ENCODE peak calls at places on chromosomes 5 and 9, in ten cellular contexts. I is tibial nerve; U is A673; H is CD4-positive, CD25-positive, alpha-beta regulatory T cell; A is tibial artery; Y is AG04450; D is OCI-LY7; B is left lung; K is body of pancreas; T is mammary epithelial cell. O is an unnamed sample.

GRCh38 chr5:6905883-6906282 is 192.7 kb downstream of the TENT4A start:
- DNase-seq in I (no peak), B (no peak), H (no peak), Y (no peak), D (no peak), A (peak; percentile 68), K (no peak), T (no peak), U (no peak), O (no peak)

GRCh38 chr9:133428579-133429215 is 6.5 kb downstream of the ADAMTS13 start:
- DNase-seq in A (no peak), D (no peak), K (no peak), I (no peak), Y (no peak), H (no peak), U (no peak), T (no peak), B (no peak), O (no peak)

GRCh38 chr5:160269017-160269416 is 39.7 kb downstream of the FABP6 start:
- DNase-seq in U (peak; percentile 22), I (peak; percentile 54), D (no peak), T (peak; percentile 56), Y (peak; percentile 56), H (no peak), A (peak; percentile 78), B (peak; percentile 93), K (peak; percentile 63), O (peak; percentile 67)

GRCh38 chr5:139361821-139362429 is 20.3 kb downstream of the PAIP2 start:
- DNase-seq in B (no peak), Y (no peak), H (no peak), I (no peak), K (no peak), U (no peak), A (no peak), D (no peak), T (no peak), O (no peak)

GRCh38 chr9:37034320-37034937 is 361 bp upstream of the PAX5 start:
- DNase-seq in I (no peak), D (peak; percentile 89), A (no peak), U (no peak), K (no peak), H (no peak), T (no peak), Y (no peak), B (no peak), O (no peak)

GRCh38 chr9:437066-438015 is 222.7 kb downstream of the DOCK8 start:
- DNase-seq in I (no peak), H (no peak), A (no peak), T (peak; percentile 20), B (no peak), Y (peak; percentile 15), D (no peak), K (no peak), U (no peak), O (peak; percentile 40)

GRCh38 chr5:127957183-127957582 is 126.4 kb upstream of the SLC12A2 start:
- DNase-seq in D (no peak), U (no peak), Y (peak; percentile 27), B (no peak), I (no peak), T (peak; percentile 53), H (no peak), A (no peak), K (no peak), O (peak; percentile 34)

GRCh38 chr5:76175051-76175666 is 92.0 kb downstream of the SV2C start:
- DNase-seq in A (no peak), T (peak; percentile 34), I (peak; percentile 15), D (peak; percentile 68), B (no peak), K (peak; percentile 67), Y (peak; percentile 7), H (peak; percentile 52), U (peak; percentile 68), O (peak; percentile 47)

GRCh38 chr9:117779760-117780159 is 75.6 kb downstream of the TLR4 start:
- DNase-seq in B (no peak), A (no peak), U (peak; percentile 22), I (no peak), D (no peak), Y (no peak), H (no peak), T (no peak), K (no peak), O (no peak)

GRCh38 chr5:69341520-69342161 is 9.0 kb upstream of the CCDC125 start:
- DNase-seq in U (no peak), B (no peak), H (no peak), A (no peak), T (peak; percentile 54), I (no peak), D (no peak), Y (no peak), K (no peak), O (no peak)

GRCh38 chr9:113155911-113156559 is 5.2 kb downstream of the SLC31A2 start:
- DNase-seq in I (no peak), D (no peak), H (no peak), T (no peak), B (peak; percentile 48), K (no peak), A (no peak), Y (no peak), U (no peak), O (no peak)

GRCh38 chr9:120528834-120529233 is 51.1 kb downstream of the CDK5RAP2 start:
- DNase-seq in K (no peak), H (no peak), T (no peak), A (no peak), B (no peak), I (no peak), Y (no peak), U (no peak), D (no peak), O (no peak)

GRCh38 chr9:114893622-114894021 is 36.8 kb downstream of the TNFSF8 start:
- DNase-seq in I (no peak), H (no peak), B (no peak), U (no peak), A (no peak), Y (no peak), K (no peak), T (peak; percentile 50), D (no peak), O (no peak)
- H3K27ac ChIP-seq in I (no peak overlapping the region), H (no peak overlapping the region), B (peak overlapping the region; percentile 71), U (no peak overlapping the region), A (no peak overlapping the region), Y (peak overlapping the region; percentile 96), K (no peak overlapping the region), T (no peak overlapping the region), D (peak overlapping the region; percentile 93), O (peak overlapping the region; percentile 94)

DNA sequence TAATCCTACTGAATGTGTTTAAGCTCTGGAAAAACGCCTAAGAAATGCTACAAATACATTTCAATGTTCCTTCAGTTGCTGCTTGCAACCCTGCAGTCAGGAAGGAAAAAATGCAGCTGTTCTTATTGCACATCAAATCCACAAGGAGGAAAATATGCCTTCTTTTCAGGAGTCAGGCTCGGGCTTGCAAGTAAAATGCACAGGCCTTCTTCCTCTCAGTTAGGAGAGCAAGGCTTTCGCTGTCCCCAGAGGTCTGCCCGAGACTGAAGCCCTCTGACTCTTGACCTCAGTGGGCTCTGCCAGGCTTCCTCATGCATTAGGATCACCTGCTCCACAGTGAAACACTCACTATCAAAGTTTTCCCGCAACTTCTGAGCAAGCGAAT is 909 bp upstream of the SHC3 start:
- DNase-seq in A (no peak), T (no peak), D (no peak), H (no peak), B (no peak), U (peak; percentile 61), Y (no peak), K (no peak), I (no peak), O (no peak)
- H3K4me3 ChIP-seq in A (peak overlapping the region; percentile 37), T (no peak overlapping the region), D (no peak overlapping the region), H (no peak overlapping the region), B (peak overlapping the region; percentile 49), U (peak overlapping the region; percentile 54), Y (peak overlapping the region; percentile 58), K (no peak overlapping the region), I (peak overlapping the region; percentile 47), O (peak overlapping the region; percentile 52)

DNA sequence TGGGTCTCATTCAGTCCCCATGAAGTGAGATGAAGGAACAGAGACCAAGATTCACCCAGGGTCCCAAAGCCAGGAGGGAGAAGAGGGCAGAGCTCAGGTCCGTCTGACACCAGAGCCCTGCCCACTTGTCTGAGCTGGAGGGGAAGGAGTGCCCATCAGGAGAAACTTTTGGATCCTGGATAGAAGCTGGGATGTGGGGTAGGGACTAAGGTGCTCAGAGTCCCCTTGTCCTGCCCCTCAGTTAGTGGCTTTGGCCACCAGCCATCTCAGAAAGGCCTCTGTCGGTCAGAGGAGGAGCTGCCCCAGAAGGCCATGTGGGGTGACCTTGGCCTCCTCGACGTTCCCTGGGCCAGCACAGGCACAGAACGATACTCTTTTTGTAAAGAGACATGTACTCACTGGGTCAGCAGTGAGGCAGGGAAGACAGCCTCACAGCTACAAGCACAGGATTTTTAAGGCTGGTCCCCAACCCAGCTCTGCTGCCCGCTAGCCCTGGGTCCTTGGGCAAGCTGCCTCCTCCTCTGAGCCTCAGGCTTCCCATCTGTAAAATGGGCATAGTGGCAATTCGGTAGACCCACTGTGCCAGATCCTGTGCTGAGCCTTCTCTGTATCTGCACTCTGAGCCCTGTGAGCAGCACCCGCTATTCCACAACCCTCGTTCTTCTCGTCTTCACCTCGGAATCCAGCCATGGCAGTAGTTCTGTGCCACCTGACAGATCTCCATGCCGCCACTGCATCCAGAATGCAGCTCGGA is 49.4 kb downstream of the C9orf50 start:
- DNase-seq in U (no peak), I (no peak), H (no peak), A (no peak), B (no peak), Y (no peak), D (no peak), T (no peak), K (no peak), O (no peak)
- H3K27ac ChIP-seq in U (peak overlapping the region; percentile 79), I (peak overlapping the region; percentile 86), H (no peak overlapping the region), A (peak overlapping the region; percentile 91), B (no peak overlapping the region), Y (peak overlapping the region; percentile 92), D (no peak overlapping the region), T (no peak overlapping the region), K (peak overlapping the region; percentile 39), O (peak overlapping the region; percentile 68)

GRCh38 chr9:136643596-136644342 is 18.9 kb upstream of the EGFL7 start:
- DNase-seq in K (no peak), I (no peak), D (no peak), U (no peak), T (no peak), Y (no peak), A (peak; percentile 27), B (no peak), H (no peak), O (no peak)

GRCh38 chr9:136644343-136644592 is 18.4 kb upstream of the EGFL7 start:
- DNase-seq in B (peak; percentile 94), K (peak; percentile 79), A (peak; percentile 87), U (peak; percentile 91), T (peak; percentile 39), D (no peak), H (no peak), I (no peak), Y (no peak), O (no peak)

GRCh38 chr9:136644593-136645342 is 17.9 kb upstream of the EGFL7 start:
- DNase-seq in I (peak; percentile 65), A (peak; percentile 71), H (peak; percentile 62), Y (no peak), B (peak; percentile 89), T (no peak), U (no peak), K (no peak), D (peak; percentile 63), O (no peak)

GRCh38 chr9:136645343-136645902 is 17.3 kb upstream of the EGFL7 start:
- DNase-seq in B (no peak), D (no peak), I (no peak), A (no peak), Y (no peak), H (no peak), U (no peak), K (no peak), T (no peak), O (no peak)

GRCh38 chr9:136640176-136641086 is 22.3 kb upstream of the EGFL7 start:
- DNase-seq in Y (no peak), I (no peak), U (no peak), K (no peak), D (no peak), T (no peak), A (peak; percentile 23), B (no peak), H (no peak), O (no peak)
- H3K4me3 ChIP-seq in Y (no peak overlapping the region), I (no peak overlapping the region), U (no peak overlapping the region), K (no peak overlapping the region), D (no peak overlapping the region), T (no peak overlapping the region), A (no peak overlapping the region), B (no peak overlapping the region), H (no peak overlapping the region), O (no peak overlapping the region)

O was measured in brain microvascular endothelial cell.